ENCODE peak calls at places on chromosomes 12 and 14, in five cellular contexts. F is GM23338, B is K562, R is HepG2, W is GM12878. Q is an unnamed sample.
A peak's percentile ranks its signal among the peaks of the same experiment; 100 is the strongest.

GRCh38 chr14:76928301-76928700 is 100.2 kb downstream of the IRF2BPL start:
- DNase-seq in B (no peak), R (no peak), W (no peak), F (no peak), Q (no peak)

GRCh38 chr12:23760495-23760894 is 189.0 kb downstream of the SOX5 start:
- DNase-seq in F (peak; percentile 60), W (no peak), B (no peak), R (no peak), Q (no peak)

GRCh38 chr12:59972941-59973340 is 377.1 kb downstream of the SLC16A7 start:
- DNase-seq in F (no peak), R (peak; percentile 12), W (no peak), B (no peak), Q (no peak)

GRCh38 chr12:14664434-14665023 is 31.9 kb downstream of the GUCY2C start:
- DNase-seq in B (no peak), W (no peak), R (peak; percentile 6), F (peak; percentile 71), Q (peak; percentile 8)

GRCh38 chr14:51533160-51533559 is 118.5 kb upstream of the FRMD6 start:
- DNase-seq in R (no peak), F (no peak), B (no peak), W (no peak), Q (no peak)

GRCh38 chr12:29207120-29207519 is 58.0 kb downstream of the FAR2 start:
- DNase-seq in R (no peak), F (peak; percentile 37), B (no peak), W (no peak), Q (no peak)

GRCh38 chr12:125143491-125143890 is 78.3 kb downstream of the AACS start:
- DNase-seq in F (no peak), B (no peak), R (no peak), W (no peak), Q (no peak)

GRCh38 chr12:87152841-87153528 is 876.2 kb downstream of the C12orf50 start:
- DNase-seq in B (no peak), F (no peak), W (no peak), R (no peak), Q (no peak)

GRCh38 chr14:36988989-36989388 is 183.4 kb downstream of the SLC25A21 start:
- DNase-seq in F (no peak), W (no peak), R (no peak), B (no peak), Q (no peak)

GRCh38 chr14:102932484-102933248 is 10.2 kb downstream of the AMN start:
- DNase-seq in B (no peak), R (no peak), W (no peak), F (no peak), Q (no peak)

GRCh38 chr12:2960432-2960956 is 1.3 kb downstream of the TEAD4 start:
- DNase-seq in F (no peak), R (peak; percentile 34), W (no peak), B (peak; percentile 16), Q (peak; percentile 29)

GRCh38 chr14:101845896-101846295 is 84.4 kb downstream of the PPP2R5C start:
- DNase-seq in F (no peak), W (no peak), R (no peak), B (no peak), Q (no peak)

GRCh38 chr14:88476825-88477224 is 78.0 kb downstream of the PTPN21 start:
- DNase-seq in F (no peak), B (no peak), W (no peak), R (no peak), Q (no peak)

GRCh38 chr14:68741839-68742470 is 50.9 kb downstream of the ZFP36L1 start:
- DNase-seq in B (no peak), R (no peak), W (peak; percentile 93), F (no peak), Q (no peak)

GRCh38 chr14:21923820-21924219 is 250.2 kb upstream of the OR4E1 start:
- DNase-seq in B (no peak), F (no peak), W (no peak), R (no peak), Q (no peak)

GRCh38 chr14:35482994-35483515 is 50.9 kb upstream of the INSM2 start:
- DNase-seq in F (no peak), R (no peak), W (no peak), B (no peak), Q (no peak)
- H3K4me2 ChIP-seq in F (no peak overlapping the region), R (no peak overlapping the region), W (no peak overlapping the region), B (no peak overlapping the region), Q (no peak overlapping the region)

DNA sequence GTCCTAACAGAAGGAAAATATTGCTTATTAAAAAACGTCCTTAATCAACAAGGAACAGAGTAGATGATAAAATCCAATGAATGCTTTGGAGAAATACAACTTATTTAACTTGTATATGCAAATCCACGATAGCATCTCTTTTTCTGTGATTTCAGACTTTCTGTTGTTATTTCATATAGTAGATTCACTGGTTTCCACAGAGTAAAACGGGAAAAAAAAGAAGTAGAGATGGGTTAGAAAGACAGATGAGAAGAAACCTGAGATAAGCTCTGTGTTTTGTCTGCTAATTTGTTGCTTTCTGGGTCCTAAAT is 447.7 kb downstream of the RERGL start:
- DNase-seq in F (no peak), W (no peak), B (no peak), R (no peak), Q (no peak)
- TF ChIP-seq JUNB in F (no peak), W (no peak), B (no peak), R (no peak), Q (no peak)

GRCh38 chr12:88934163-88934747 is 354.0 kb upstream of the KITLG start:
- DNase-seq in B (no peak), W (no peak), R (no peak), F (no peak), Q (no peak)

GRCh38 chr12:88932457-88932856 is 352.2 kb upstream of the KITLG start:
- DNase-seq in W (no peak), B (no peak), F (no peak), R (peak; percentile 47), Q (no peak)

GRCh38 chr12:88935856-88936255 is 355.6 kb upstream of the KITLG start:
- DNase-seq in R (no peak), W (no peak), F (no peak), B (no peak), Q (no peak)

GRCh38 chr12:88931598-88931997 is 351.3 kb upstream of the KITLG start:
- DNase-seq in F (no peak), B (no peak), W (no peak), R (peak; percentile 78), Q (no peak)
- H3K4me2 ChIP-seq in F (no peak overlapping the region), B (no peak overlapping the region), W (no peak overlapping the region), R (peak overlapping the region; percentile 41), Q (peak overlapping the region; percentile 5)

GRCh38 chr14:105487986-105488777 is 1.5 kb downstream of the CRIP1 start:
- DNase-seq in B (no peak), R (no peak), W (no peak), F (no peak), Q (no peak)

GRCh38 chr14:105490318-105490571 is 801 bp upstream of the TEDC1 start:
- DNase-seq in F (no peak), B (no peak), R (no peak), W (no peak), Q (no peak)

GRCh38 chr14:105490572-105491365 is at the start of gene TEDC1:
- DNase-seq in R (peak; percentile 99), W (peak; percentile 100), B (peak; percentile 96), F (peak; percentile 99), Q (peak; percentile 100)

GRCh38 chr14:105488781-105489606 is 2.1 kb upstream of the TEDC1 start:
- DNase-seq in W (no peak), F (no peak), B (no peak), R (no peak), Q (peak; percentile 44)

GRCh38 chr14:105489607-105490317 is 1.3 kb upstream of the TEDC1 start:
- DNase-seq in F (peak; percentile 93), B (peak; percentile 64), R (peak; percentile 82), W (peak; percentile 55), Q (peak; percentile 78)
- TF ChIP-seq JUNB in F (no peak), B (no peak), R (no peak), W (no peak), Q (no peak)

GRCh38 chr12:58905422-58905821 is 14.9 kb downstream of the LRIG3 start:
- DNase-seq in F (no peak), R (no peak), W (no peak), B (no peak), Q (no peak)
- H3K4me2 ChIP-seq in F (no peak overlapping the region), R (no peak overlapping the region), W (no peak overlapping the region), B (no peak overlapping the region), Q (no peak overlapping the region)

DNA sequence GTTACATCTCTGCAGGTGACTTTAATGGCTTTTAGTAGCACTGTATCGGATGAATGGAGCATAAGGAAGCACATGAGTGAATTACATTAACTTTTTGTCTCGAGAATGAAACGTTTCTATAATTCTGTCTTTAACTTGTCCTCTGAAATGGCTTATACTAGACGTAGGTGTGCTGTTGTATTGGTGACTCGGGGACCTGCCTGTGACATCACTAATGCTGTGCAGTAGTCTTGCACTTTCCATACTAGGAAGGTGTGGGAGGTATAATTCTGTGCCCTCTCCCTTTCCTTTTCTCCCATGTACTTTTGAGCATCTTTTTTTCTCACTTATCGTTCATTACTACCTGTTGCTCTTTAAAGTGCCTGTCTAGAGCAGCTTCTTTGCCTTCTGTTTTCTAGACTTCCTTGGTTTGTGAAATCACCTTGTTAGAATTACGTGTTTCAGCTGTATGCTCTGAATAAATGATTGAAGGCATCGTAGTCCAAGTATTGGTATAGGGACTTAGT is 1.2 kb downstream of the NEDD1 start:
- DNase-seq in B (peak; percentile 34), R (no peak), W (no peak), F (no peak), Q (peak; percentile 12)
- TF ChIP-seq JUNB in B (no peak), R (no peak), W (no peak), F (no peak), Q (no peak)

DNA sequence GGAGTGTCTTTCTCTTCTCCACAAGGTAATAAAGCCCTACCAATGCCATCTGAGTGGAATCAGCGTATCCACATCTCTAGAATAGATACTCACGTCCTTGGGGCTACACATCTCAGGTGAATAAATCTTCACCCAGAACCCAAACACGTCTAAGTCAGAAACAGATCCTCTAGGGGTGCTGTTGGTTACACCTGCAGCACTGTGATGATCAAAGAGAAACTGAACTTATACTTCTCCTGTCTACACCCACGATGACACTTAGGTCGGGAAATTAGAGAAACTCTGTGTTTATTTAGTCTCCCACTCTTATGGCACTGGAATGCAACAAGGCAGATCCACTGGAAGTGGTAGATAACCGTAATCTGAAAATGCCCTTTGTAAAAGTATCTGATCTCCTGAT is 46.2 kb downstream of the WIF1 start:
- DNase-seq in W (no peak), B (no peak), R (peak; percentile 16), F (peak; percentile 47), Q (peak; percentile 8)
- H3K4me2 ChIP-seq in W (no peak overlapping the region), B (no peak overlapping the region), R (peak overlapping the region; percentile 20), F (no peak overlapping the region), Q (no peak overlapping the region)

DNA sequence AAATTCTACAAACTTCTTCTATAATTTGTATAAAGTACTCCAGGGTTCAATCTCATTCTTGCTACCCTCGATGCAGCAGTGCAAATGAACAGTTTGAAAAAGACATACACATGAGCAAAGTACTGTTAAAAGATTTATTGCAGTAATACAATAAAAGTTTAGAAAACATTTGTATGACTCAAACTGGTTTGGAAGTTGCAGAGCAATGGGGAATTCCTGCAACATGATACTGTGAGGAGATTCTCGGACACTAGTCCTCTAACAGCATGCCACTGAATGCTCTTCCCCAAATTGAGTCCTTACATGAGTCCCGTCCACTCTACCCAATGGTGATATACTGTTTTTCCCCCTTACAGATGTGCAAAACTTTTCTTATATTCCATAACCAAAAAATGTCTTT is 45.4 kb downstream of the ATG14 start:
- DNase-seq in W (no peak), B (no peak), F (no peak), R (no peak), Q (no peak)
- TF ChIP-seq JUNB in W (no peak), B (no peak), F (no peak), R (no peak), Q (no peak)

Q was measured in A549.